ENCODE peak calls at places on chromosomes 12 and 14, in eight cellular contexts. One of them, this sample, is unnamed.

GRCh38 chr12:98635657-98636323 is 8.8 kb downstream of the IKBIP start:
- DNase-seq in CD4-positive, alpha-beta memory T cell: no peak
- DNase-seq in GM12878: peak
- DNase-seq in GM23248: peak
- DNase-seq in tibial nerve: no peak
- DNase-seq in mesendoderm: peak
- DNase-seq in transverse colon: no peak
- DNase-seq in AG04449: no peak
- DNase-seq in this sample: no peak

GRCh38 chr14:73457050-73457934 is 1.1 kb downstream of the NUMB start:
- DNase-seq in CD4-positive, alpha-beta memory T cell: peak
- DNase-seq in GM12878: no peak
- DNase-seq in GM23248: peak
- DNase-seq in tibial nerve: no peak
- DNase-seq in mesendoderm: peak
- DNase-seq in transverse colon: no peak
- DNase-seq in AG04449: no peak
- DNase-seq in this sample: no peak

GRCh38 chr12:104457746-104458644 is 1.2 kb downstream of the CHST11 start:
- DNase-seq in CD4-positive, alpha-beta memory T cell: peak
- DNase-seq in GM12878: no peak
- DNase-seq in GM23248: peak
- DNase-seq in tibial nerve: no peak
- DNase-seq in mesendoderm: no peak
- DNase-seq in transverse colon: peak
- DNase-seq in AG04449: no peak
- DNase-seq in this sample: no peak

GRCh38 chr12:67751376-67751928 is 102.9 kb downstream of the DYRK2 start:
- DNase-seq in CD4-positive, alpha-beta memory T cell: no peak
- DNase-seq in GM12878: no peak
- DNase-seq in GM23248: no peak
- DNase-seq in tibial nerve: no peak
- DNase-seq in mesendoderm: no peak
- DNase-seq in transverse colon: no peak
- DNase-seq in AG04449: no peak
- DNase-seq in this sample: no peak

GRCh38 chr12:3655331-3655900 is 97.5 kb downstream of the CRACR2A start:
- DNase-seq in CD4-positive, alpha-beta memory T cell: peak
- DNase-seq in GM12878: no peak
- DNase-seq in GM23248: peak
- DNase-seq in tibial nerve: no peak
- DNase-seq in mesendoderm: peak
- DNase-seq in transverse colon: no peak
- DNase-seq in AG04449: no peak
- DNase-seq in this sample: no peak

GRCh38 chr14:89833120-89833521 is 121.4 kb downstream of the EFCAB11 start:
- DNase-seq in CD4-positive, alpha-beta memory T cell: no peak
- DNase-seq in GM12878: no peak
- DNase-seq in GM23248: peak
- DNase-seq in tibial nerve: no peak
- DNase-seq in mesendoderm: no peak
- DNase-seq in transverse colon: no peak
- DNase-seq in AG04449: no peak
- DNase-seq in this sample: no peak

GRCh38 chr12:117119592-117120198 is 20.5 kb upstream of the TESC start:
- DNase-seq in CD4-positive, alpha-beta memory T cell: peak
- DNase-seq in GM12878: no peak
- DNase-seq in GM23248: no peak
- DNase-seq in tibial nerve: no peak
- DNase-seq in mesendoderm: peak
- DNase-seq in transverse colon: no peak
- DNase-seq in AG04449: no peak
- DNase-seq in this sample: no peak

GRCh38 chr12:12645485-12645884 is 33.8 kb downstream of the CREBL2 start:
- DNase-seq in CD4-positive, alpha-beta memory T cell: peak
- DNase-seq in GM12878: no peak
- DNase-seq in GM23248: peak
- DNase-seq in tibial nerve: no peak
- DNase-seq in mesendoderm: peak
- DNase-seq in transverse colon: peak
- DNase-seq in AG04449: no peak
- DNase-seq in this sample: no peak

GRCh38 chr12:12244341-12244740 is 22.5 kb downstream of the LRP6 start:
- DNase-seq in CD4-positive, alpha-beta memory T cell: no peak
- DNase-seq in GM12878: no peak
- DNase-seq in GM23248: no peak
- DNase-seq in tibial nerve: no peak
- DNase-seq in mesendoderm: no peak
- DNase-seq in transverse colon: no peak
- DNase-seq in AG04449: no peak
- DNase-seq in this sample: no peak

GRCh38 chr14:59585891-59586554 is 9.4 kb upstream of the CCDC175 start:
- DNase-seq in CD4-positive, alpha-beta memory T cell: no peak
- DNase-seq in GM12878: no peak
- DNase-seq in GM23248: no peak
- DNase-seq in tibial nerve: no peak
- DNase-seq in mesendoderm: no peak
- DNase-seq in transverse colon: no peak
- DNase-seq in AG04449: no peak
- DNase-seq in this sample: peak

GRCh38 chr14:51449666-51450061 is 202.0 kb upstream of the FRMD6 start:
- DNase-seq in CD4-positive, alpha-beta memory T cell: no peak
- DNase-seq in GM12878: no peak
- DNase-seq in GM23248: no peak
- DNase-seq in tibial nerve: no peak
- DNase-seq in mesendoderm: no peak
- DNase-seq in transverse colon: no peak
- DNase-seq in AG04449: no peak
- DNase-seq in this sample: no peak

GRCh38 chr12:132255642-132256041 is 73.7 kb downstream of the GALNT9 start:
- DNase-seq in CD4-positive, alpha-beta memory T cell: no peak
- DNase-seq in GM12878: no peak
- DNase-seq in GM23248: no peak
- DNase-seq in tibial nerve: no peak
- DNase-seq in mesendoderm: no peak
- DNase-seq in transverse colon: no peak
- DNase-seq in AG04449: no peak
- DNase-seq in this sample: no peak

GRCh38 chr12:46153267-46153872 is 115.5 kb downstream of the SLC38A1 start:
- DNase-seq in CD4-positive, alpha-beta memory T cell: peak
- DNase-seq in GM12878: no peak
- DNase-seq in GM23248: peak
- DNase-seq in tibial nerve: no peak
- DNase-seq in mesendoderm: peak
- DNase-seq in transverse colon: no peak
- DNase-seq in AG04449: no peak
- DNase-seq in this sample: no peak

GRCh38 chr14:42869681-42870080 is 1263.0 kb downstream of the LRFN5 start:
- DNase-seq in CD4-positive, alpha-beta memory T cell: no peak
- DNase-seq in GM12878: no peak
- DNase-seq in GM23248: peak
- DNase-seq in tibial nerve: no peak
- DNase-seq in mesendoderm: no peak
- DNase-seq in transverse colon: no peak
- DNase-seq in AG04449: no peak
- DNase-seq in this sample: peak

GRCh38 chr12:57456145-57456700 is 1.1 kb downstream of the INHBE start:
- DNase-seq in CD4-positive, alpha-beta memory T cell: peak
- DNase-seq in GM12878: no peak
- DNase-seq in GM23248: peak
- DNase-seq in tibial nerve: no peak
- DNase-seq in mesendoderm: peak
- DNase-seq in transverse colon: no peak
- DNase-seq in AG04449: no peak
- DNase-seq in this sample: no peak

GRCh38 chr12:115518-115917 is 49.0 kb downstream of the IQSEC3 start:
- DNase-seq in CD4-positive, alpha-beta memory T cell: no peak
- DNase-seq in GM12878: no peak
- DNase-seq in GM23248: no peak
- DNase-seq in tibial nerve: no peak
- DNase-seq in mesendoderm: no peak
- DNase-seq in transverse colon: no peak
- DNase-seq in AG04449: no peak
- DNase-seq in this sample: no peak

GRCh38 chr12:115774148-115774905 is 503.2 kb downstream of the MED13L start:
- DNase-seq in CD4-positive, alpha-beta memory T cell: no peak
- DNase-seq in GM12878: no peak
- DNase-seq in GM23248: no peak
- DNase-seq in tibial nerve: no peak
- DNase-seq in mesendoderm: no peak
- DNase-seq in transverse colon: no peak
- DNase-seq in AG04449: no peak
- DNase-seq in this sample: no peak

GRCh38 chr12:98656289-98657101 is 11.4 kb downstream of the APAF1 start:
- DNase-seq in CD4-positive, alpha-beta memory T cell: no peak
- DNase-seq in GM12878: no peak
- DNase-seq in GM23248: peak
- DNase-seq in tibial nerve: no peak
- DNase-seq in mesendoderm: no peak
- DNase-seq in transverse colon: no peak
- DNase-seq in AG04449: no peak
- DNase-seq in this sample: no peak

GRCh38 chr14:23299558-23299957 is 3.1 kb downstream of the PPP1R3E start:
- DNase-seq in CD4-positive, alpha-beta memory T cell: peak
- DNase-seq in GM12878: no peak
- DNase-seq in GM23248: peak
- DNase-seq in tibial nerve: no peak
- DNase-seq in mesendoderm: no peak
- DNase-seq in transverse colon: no peak
- DNase-seq in AG04449: no peak
- DNase-seq in this sample: no peak

GRCh38 chr14:61254803-61255526 is 26.2 kb downstream of the TMEM30B start:
- DNase-seq in CD4-positive, alpha-beta memory T cell: no peak
- DNase-seq in GM12878: no peak
- DNase-seq in GM23248: no peak
- DNase-seq in tibial nerve: no peak
- DNase-seq in mesendoderm: peak
- DNase-seq in transverse colon: no peak
- DNase-seq in AG04449: no peak
- DNase-seq in this sample: no peak

GRCh38 chr12:98754095-98754494 is 109.0 kb downstream of the APAF1 start:
- DNase-seq in CD4-positive, alpha-beta memory T cell: no peak
- DNase-seq in GM12878: peak
- DNase-seq in GM23248: peak
- DNase-seq in tibial nerve: no peak
- DNase-seq in mesendoderm: peak
- DNase-seq in transverse colon: no peak
- DNase-seq in AG04449: peak
- DNase-seq in this sample: no peak

GRCh38 chr12:104618691-104619090 is 161.9 kb downstream of the CHST11 start:
- DNase-seq in CD4-positive, alpha-beta memory T cell: no peak
- DNase-seq in GM12878: no peak
- DNase-seq in GM23248: no peak
- DNase-seq in tibial nerve: no peak
- DNase-seq in mesendoderm: no peak
- DNase-seq in transverse colon: no peak
- DNase-seq in AG04449: no peak
- DNase-seq in this sample: no peak

GRCh38 chr14:89445252-89445973 is 28.4 kb upstream of the FOXN3 start:
- DNase-seq in CD4-positive, alpha-beta memory T cell: no peak
- DNase-seq in GM12878: no peak
- DNase-seq in GM23248: peak
- DNase-seq in tibial nerve: no peak
- DNase-seq in mesendoderm: no peak
- DNase-seq in transverse colon: no peak
- DNase-seq in AG04449: no peak
- DNase-seq in this sample: no peak

GRCh38 chr14:32710351-32711102 is 228.2 kb upstream of the NPAS3 start:
- DNase-seq in CD4-positive, alpha-beta memory T cell: no peak
- DNase-seq in GM12878: no peak
- DNase-seq in GM23248: peak
- DNase-seq in tibial nerve: no peak
- DNase-seq in mesendoderm: no peak
- DNase-seq in transverse colon: no peak
- DNase-seq in AG04449: no peak
- DNase-seq in this sample: no peak
- H3K4me3 ChIP-seq in CD4-positive, alpha-beta memory T cell: no peak
- H3K4me3 ChIP-seq in GM12878: no peak
- H3K4me3 ChIP-seq in GM23248: peak
- H3K4me3 ChIP-seq in tibial nerve: no peak
- H3K4me3 ChIP-seq in mesendoderm: no peak
- H3K4me3 ChIP-seq in transverse colon: peak
- H3K4me3 ChIP-seq in AG04449: no peak
- H3K4me3 ChIP-seq in this sample: no peak

GRCh38 chr12:31321565-31322228 is 4.3 kb downstream of the SINHCAF start:
- DNase-seq in CD4-positive, alpha-beta memory T cell: no peak
- DNase-seq in GM12878: no peak
- DNase-seq in GM23248: peak
- DNase-seq in tibial nerve: no peak
- DNase-seq in mesendoderm: no peak
- DNase-seq in transverse colon: no peak
- DNase-seq in AG04449: no peak
- DNase-seq in this sample: no peak
- H3K4me3 ChIP-seq in CD4-positive, alpha-beta memory T cell: no peak
- H3K4me3 ChIP-seq in GM12878: peak
- H3K4me3 ChIP-seq in GM23248: no peak
- H3K4me3 ChIP-seq in tibial nerve: no peak
- H3K4me3 ChIP-seq in mesendoderm: no peak
- H3K4me3 ChIP-seq in transverse colon: no peak
- H3K4me3 ChIP-seq in AG04449: no peak
- H3K4me3 ChIP-seq in this sample: no peak

GRCh38 chr12:22656376-22656775 is 31.4 kb downstream of the ETNK1 start:
- DNase-seq in CD4-positive, alpha-beta memory T cell: no peak
- DNase-seq in GM12878: no peak
- DNase-seq in GM23248: no peak
- DNase-seq in tibial nerve: no peak
- DNase-seq in mesendoderm: no peak
- DNase-seq in transverse colon: no peak
- DNase-seq in AG04449: no peak
- DNase-seq in this sample: no peak

GRCh38 chr12:22656835-22657234 is 31.9 kb downstream of the ETNK1 start:
- DNase-seq in CD4-positive, alpha-beta memory T cell: no peak
- DNase-seq in GM12878: no peak
- DNase-seq in GM23248: no peak
- DNase-seq in tibial nerve: no peak
- DNase-seq in mesendoderm: no peak
- DNase-seq in transverse colon: no peak
- DNase-seq in AG04449: no peak
- DNase-seq in this sample: no peak

GRCh38 chr12:22657538-22657937 is 32.6 kb downstream of the ETNK1 start:
- DNase-seq in CD4-positive, alpha-beta memory T cell: no peak
- DNase-seq in GM12878: no peak
- DNase-seq in GM23248: peak
- DNase-seq in tibial nerve: no peak
- DNase-seq in mesendoderm: no peak
- DNase-seq in transverse colon: no peak
- DNase-seq in AG04449: no peak
- DNase-seq in this sample: peak

GRCh38 chr12:22662356-22662755 is 37.4 kb downstream of the ETNK1 start:
- DNase-seq in CD4-positive, alpha-beta memory T cell: no peak
- DNase-seq in GM12878: no peak
- DNase-seq in GM23248: no peak
- DNase-seq in tibial nerve: no peak
- DNase-seq in mesendoderm: peak
- DNase-seq in transverse colon: no peak
- DNase-seq in AG04449: no peak
- DNase-seq in this sample: no peak

GRCh38 chr12:22658214-22658613 is 33.2 kb downstream of the ETNK1 start:
- DNase-seq in CD4-positive, alpha-beta memory T cell: no peak
- DNase-seq in GM12878: no peak
- DNase-seq in GM23248: peak
- DNase-seq in tibial nerve: no peak
- DNase-seq in mesendoderm: no peak
- DNase-seq in transverse colon: no peak
- DNase-seq in AG04449: peak
- DNase-seq in this sample: peak
- H3K4me3 ChIP-seq in CD4-positive, alpha-beta memory T cell: no peak
- H3K4me3 ChIP-seq in GM12878: no peak
- H3K4me3 ChIP-seq in GM23248: no peak
- H3K4me3 ChIP-seq in tibial nerve: no peak
- H3K4me3 ChIP-seq in mesendoderm: no peak
- H3K4me3 ChIP-seq in transverse colon: no peak
- H3K4me3 ChIP-seq in AG04449: no peak
- H3K4me3 ChIP-seq in this sample: no peak

GRCh38 chr12:121905746-121906145 is 12.6 kb upstream of the CFAP251 start:
- DNase-seq in CD4-positive, alpha-beta memory T cell: no peak
- DNase-seq in GM12878: no peak
- DNase-seq in GM23248: no peak
- DNase-seq in tibial nerve: no peak
- DNase-seq in mesendoderm: no peak
- DNase-seq in transverse colon: no peak
- DNase-seq in AG04449: no peak
- DNase-seq in this sample: no peak
- H3K4me3 ChIP-seq in CD4-positive, alpha-beta memory T cell: no peak
- H3K4me3 ChIP-seq in GM12878: no peak
- H3K4me3 ChIP-seq in GM23248: no peak
- H3K4me3 ChIP-seq in tibial nerve: no peak
- H3K4me3 ChIP-seq in mesendoderm: no peak
- H3K4me3 ChIP-seq in transverse colon: no peak
- H3K4me3 ChIP-seq in AG04449: no peak
- H3K4me3 ChIP-seq in this sample: no peak